ENCODE peak calls at places on chromosomes 12 and 14, in eight cellular contexts. One of them, this sample, is unnamed.

GRCh38 chr12:124464830-124465229 is 102.6 kb downstream of the NCOR2 start:
- DNase-seq in activated T-cell treated with anti-CD3 and anti-CD28 coated beads, Interleukin-2, amount 50 U/mL, for 72 hours: no peak
- DNase-seq in Daoy: no peak
- DNase-seq in fibroblast of mammary gland: no peak
- DNase-seq in stimulated activated CD4-positive, alpha-beta T cell treated with anti-CD3 and anti-CD28 coated beads, Interleukin-1b, Interleukin-23, amount 100 ng/mL, for 24 hours: no peak
- DNase-seq in NCI-H1092 treated with DMSO at 0.1 percent for 48 hours: no peak
- DNase-seq in non-pigmented ciliary epithelial cell: no peak
- DNase-seq in substantia nigra: no peak
- DNase-seq in this sample: no peak

GRCh38 chr12:101436146-101436545 is 28.6 kb upstream of the ARL1 start:
- DNase-seq in activated T-cell treated with anti-CD3 and anti-CD28 coated beads, Interleukin-2, amount 50 U/mL, for 72 hours: no peak
- DNase-seq in Daoy: no peak
- DNase-seq in fibroblast of mammary gland: no peak
- DNase-seq in stimulated activated CD4-positive, alpha-beta T cell treated with anti-CD3 and anti-CD28 coated beads, Interleukin-1b, Interleukin-23, amount 100 ng/mL, for 24 hours: no peak
- DNase-seq in NCI-H1092 treated with DMSO at 0.1 percent for 48 hours: no peak
- DNase-seq in non-pigmented ciliary epithelial cell: no peak
- DNase-seq in substantia nigra: no peak
- DNase-seq in this sample: no peak

GRCh38 chr14:93286212-93286890 is 46.5 kb downstream of the BTBD7 start:
- DNase-seq in activated T-cell treated with anti-CD3 and anti-CD28 coated beads, Interleukin-2, amount 50 U/mL, for 72 hours: no peak
- DNase-seq in Daoy: peak
- DNase-seq in fibroblast of mammary gland: no peak
- DNase-seq in stimulated activated CD4-positive, alpha-beta T cell treated with anti-CD3 and anti-CD28 coated beads, Interleukin-1b, Interleukin-23, amount 100 ng/mL, for 24 hours: no peak
- DNase-seq in NCI-H1092 treated with DMSO at 0.1 percent for 48 hours: no peak
- DNase-seq in non-pigmented ciliary epithelial cell: no peak
- DNase-seq in substantia nigra: no peak
- DNase-seq in this sample: no peak

GRCh38 chr14:56124296-56124695 is 6.1 kb downstream of the PELI2 start:
- DNase-seq in activated T-cell treated with anti-CD3 and anti-CD28 coated beads, Interleukin-2, amount 50 U/mL, for 72 hours: no peak
- DNase-seq in Daoy: no peak
- DNase-seq in fibroblast of mammary gland: no peak
- DNase-seq in stimulated activated CD4-positive, alpha-beta T cell treated with anti-CD3 and anti-CD28 coated beads, Interleukin-1b, Interleukin-23, amount 100 ng/mL, for 24 hours: no peak
- DNase-seq in NCI-H1092 treated with DMSO at 0.1 percent for 48 hours: no peak
- DNase-seq in non-pigmented ciliary epithelial cell: no peak
- DNase-seq in substantia nigra: no peak
- DNase-seq in this sample: no peak

GRCh38 chr12:72081787-72082186 is 143.1 kb downstream of the TPH2 start:
- DNase-seq in activated T-cell treated with anti-CD3 and anti-CD28 coated beads, Interleukin-2, amount 50 U/mL, for 72 hours: no peak
- DNase-seq in Daoy: no peak
- DNase-seq in fibroblast of mammary gland: no peak
- DNase-seq in stimulated activated CD4-positive, alpha-beta T cell treated with anti-CD3 and anti-CD28 coated beads, Interleukin-1b, Interleukin-23, amount 100 ng/mL, for 24 hours: no peak
- DNase-seq in NCI-H1092 treated with DMSO at 0.1 percent for 48 hours: peak
- DNase-seq in non-pigmented ciliary epithelial cell: no peak
- DNase-seq in substantia nigra: no peak
- DNase-seq in this sample: no peak

GRCh38 chr12:22787557-22787956 is 162.6 kb downstream of the ETNK1 start:
- DNase-seq in activated T-cell treated with anti-CD3 and anti-CD28 coated beads, Interleukin-2, amount 50 U/mL, for 72 hours: no peak
- DNase-seq in Daoy: no peak
- DNase-seq in fibroblast of mammary gland: peak
- DNase-seq in stimulated activated CD4-positive, alpha-beta T cell treated with anti-CD3 and anti-CD28 coated beads, Interleukin-1b, Interleukin-23, amount 100 ng/mL, for 24 hours: no peak
- DNase-seq in NCI-H1092 treated with DMSO at 0.1 percent for 48 hours: no peak
- DNase-seq in non-pigmented ciliary epithelial cell: no peak
- DNase-seq in substantia nigra: no peak
- DNase-seq in this sample: no peak

GRCh38 chr14:102761206-102761605 is 16.0 kb upstream of the TRAF3 start:
- DNase-seq in activated T-cell treated with anti-CD3 and anti-CD28 coated beads, Interleukin-2, amount 50 U/mL, for 72 hours: no peak
- DNase-seq in Daoy: no peak
- DNase-seq in fibroblast of mammary gland: no peak
- DNase-seq in stimulated activated CD4-positive, alpha-beta T cell treated with anti-CD3 and anti-CD28 coated beads, Interleukin-1b, Interleukin-23, amount 100 ng/mL, for 24 hours: no peak
- DNase-seq in NCI-H1092 treated with DMSO at 0.1 percent for 48 hours: no peak
- DNase-seq in non-pigmented ciliary epithelial cell: no peak
- DNase-seq in substantia nigra: no peak
- DNase-seq in this sample: no peak

GRCh38 chr14:54942913-54943312 is 40.3 kb upstream of the GCH1 start:
- DNase-seq in activated T-cell treated with anti-CD3 and anti-CD28 coated beads, Interleukin-2, amount 50 U/mL, for 72 hours: no peak
- DNase-seq in Daoy: no peak
- DNase-seq in fibroblast of mammary gland: no peak
- DNase-seq in stimulated activated CD4-positive, alpha-beta T cell treated with anti-CD3 and anti-CD28 coated beads, Interleukin-1b, Interleukin-23, amount 100 ng/mL, for 24 hours: no peak
- DNase-seq in NCI-H1092 treated with DMSO at 0.1 percent for 48 hours: no peak
- DNase-seq in non-pigmented ciliary epithelial cell: no peak
- DNase-seq in substantia nigra: no peak
- DNase-seq in this sample: no peak

GRCh38 chr14:99077076-99077843 is 194.7 kb downstream of the BCL11B start:
- DNase-seq in activated T-cell treated with anti-CD3 and anti-CD28 coated beads, Interleukin-2, amount 50 U/mL, for 72 hours: no peak
- DNase-seq in Daoy: peak
- DNase-seq in fibroblast of mammary gland: no peak
- DNase-seq in stimulated activated CD4-positive, alpha-beta T cell treated with anti-CD3 and anti-CD28 coated beads, Interleukin-1b, Interleukin-23, amount 100 ng/mL, for 24 hours: no peak
- DNase-seq in NCI-H1092 treated with DMSO at 0.1 percent for 48 hours: no peak
- DNase-seq in non-pigmented ciliary epithelial cell: no peak
- DNase-seq in substantia nigra: no peak
- DNase-seq in this sample: no peak

GRCh38 chr14:97956944-97957343 is 1159.8 kb downstream of the VRK1 start:
- DNase-seq in activated T-cell treated with anti-CD3 and anti-CD28 coated beads, Interleukin-2, amount 50 U/mL, for 72 hours: no peak
- DNase-seq in Daoy: no peak
- DNase-seq in fibroblast of mammary gland: no peak
- DNase-seq in stimulated activated CD4-positive, alpha-beta T cell treated with anti-CD3 and anti-CD28 coated beads, Interleukin-1b, Interleukin-23, amount 100 ng/mL, for 24 hours: no peak
- DNase-seq in NCI-H1092 treated with DMSO at 0.1 percent for 48 hours: no peak
- DNase-seq in non-pigmented ciliary epithelial cell: no peak
- DNase-seq in substantia nigra: no peak
- DNase-seq in this sample: no peak

GRCh38 chr14:94635143-94635542 is 23.0 kb downstream of the SERPINA3 start:
- DNase-seq in activated T-cell treated with anti-CD3 and anti-CD28 coated beads, Interleukin-2, amount 50 U/mL, for 72 hours: no peak
- DNase-seq in Daoy: no peak
- DNase-seq in fibroblast of mammary gland: no peak
- DNase-seq in stimulated activated CD4-positive, alpha-beta T cell treated with anti-CD3 and anti-CD28 coated beads, Interleukin-1b, Interleukin-23, amount 100 ng/mL, for 24 hours: no peak
- DNase-seq in NCI-H1092 treated with DMSO at 0.1 percent for 48 hours: no peak
- DNase-seq in non-pigmented ciliary epithelial cell: no peak
- DNase-seq in substantia nigra: no peak
- DNase-seq in this sample: no peak

GRCh38 chr12:109580272-109580671 is 6.7 kb downstream of the MVK start:
- DNase-seq in activated T-cell treated with anti-CD3 and anti-CD28 coated beads, Interleukin-2, amount 50 U/mL, for 72 hours: no peak
- DNase-seq in Daoy: no peak
- DNase-seq in fibroblast of mammary gland: no peak
- DNase-seq in stimulated activated CD4-positive, alpha-beta T cell treated with anti-CD3 and anti-CD28 coated beads, Interleukin-1b, Interleukin-23, amount 100 ng/mL, for 24 hours: no peak
- DNase-seq in NCI-H1092 treated with DMSO at 0.1 percent for 48 hours: no peak
- DNase-seq in non-pigmented ciliary epithelial cell: no peak
- DNase-seq in substantia nigra: no peak
- DNase-seq in this sample: peak

GRCh38 chr14:97866664-97867063 is 1069.5 kb downstream of the VRK1 start:
- DNase-seq in activated T-cell treated with anti-CD3 and anti-CD28 coated beads, Interleukin-2, amount 50 U/mL, for 72 hours: peak
- DNase-seq in Daoy: no peak
- DNase-seq in fibroblast of mammary gland: no peak
- DNase-seq in stimulated activated CD4-positive, alpha-beta T cell treated with anti-CD3 and anti-CD28 coated beads, Interleukin-1b, Interleukin-23, amount 100 ng/mL, for 24 hours: no peak
- DNase-seq in NCI-H1092 treated with DMSO at 0.1 percent for 48 hours: no peak
- DNase-seq in non-pigmented ciliary epithelial cell: no peak
- DNase-seq in substantia nigra: no peak
- DNase-seq in this sample: peak

GRCh38 chr12:62933220-62933870 is 1.6 kb downstream of the PPM1H start:
- DNase-seq in activated T-cell treated with anti-CD3 and anti-CD28 coated beads, Interleukin-2, amount 50 U/mL, for 72 hours: no peak
- DNase-seq in Daoy: peak
- DNase-seq in fibroblast of mammary gland: no peak
- DNase-seq in stimulated activated CD4-positive, alpha-beta T cell treated with anti-CD3 and anti-CD28 coated beads, Interleukin-1b, Interleukin-23, amount 100 ng/mL, for 24 hours: no peak
- DNase-seq in NCI-H1092 treated with DMSO at 0.1 percent for 48 hours: peak
- DNase-seq in non-pigmented ciliary epithelial cell: no peak
- DNase-seq in substantia nigra: peak
- DNase-seq in this sample: peak

GRCh38 chr12:5244513-5244972 is 187.4 kb upstream of the NTF3 start:
- DNase-seq in activated T-cell treated with anti-CD3 and anti-CD28 coated beads, Interleukin-2, amount 50 U/mL, for 72 hours: no peak
- DNase-seq in Daoy: no peak
- DNase-seq in fibroblast of mammary gland: no peak
- DNase-seq in stimulated activated CD4-positive, alpha-beta T cell treated with anti-CD3 and anti-CD28 coated beads, Interleukin-1b, Interleukin-23, amount 100 ng/mL, for 24 hours: no peak
- DNase-seq in NCI-H1092 treated with DMSO at 0.1 percent for 48 hours: no peak
- DNase-seq in non-pigmented ciliary epithelial cell: no peak
- DNase-seq in substantia nigra: no peak
- DNase-seq in this sample: no peak

GRCh38 chr12:76962099-76962498 is 83.3 kb upstream of the CSRP2 start:
- DNase-seq in activated T-cell treated with anti-CD3 and anti-CD28 coated beads, Interleukin-2, amount 50 U/mL, for 72 hours: no peak
- DNase-seq in Daoy: no peak
- DNase-seq in fibroblast of mammary gland: no peak
- DNase-seq in stimulated activated CD4-positive, alpha-beta T cell treated with anti-CD3 and anti-CD28 coated beads, Interleukin-1b, Interleukin-23, amount 100 ng/mL, for 24 hours: no peak
- DNase-seq in NCI-H1092 treated with DMSO at 0.1 percent for 48 hours: no peak
- DNase-seq in non-pigmented ciliary epithelial cell: no peak
- DNase-seq in substantia nigra: no peak
- DNase-seq in this sample: no peak

GRCh38 chr12:46442239-46442638 is 69.7 kb upstream of the SLC38A2 start:
- DNase-seq in activated T-cell treated with anti-CD3 and anti-CD28 coated beads, Interleukin-2, amount 50 U/mL, for 72 hours: no peak
- DNase-seq in Daoy: peak
- DNase-seq in fibroblast of mammary gland: peak
- DNase-seq in stimulated activated CD4-positive, alpha-beta T cell treated with anti-CD3 and anti-CD28 coated beads, Interleukin-1b, Interleukin-23, amount 100 ng/mL, for 24 hours: no peak
- DNase-seq in NCI-H1092 treated with DMSO at 0.1 percent for 48 hours: no peak
- DNase-seq in non-pigmented ciliary epithelial cell: no peak
- DNase-seq in substantia nigra: no peak
- DNase-seq in this sample: no peak

GRCh38 chr14:29144598-29144997 is 378.0 kb downstream of the FOXG1 start:
- DNase-seq in activated T-cell treated with anti-CD3 and anti-CD28 coated beads, Interleukin-2, amount 50 U/mL, for 72 hours: no peak
- DNase-seq in Daoy: peak
- DNase-seq in fibroblast of mammary gland: peak
- DNase-seq in stimulated activated CD4-positive, alpha-beta T cell treated with anti-CD3 and anti-CD28 coated beads, Interleukin-1b, Interleukin-23, amount 100 ng/mL, for 24 hours: no peak
- DNase-seq in NCI-H1092 treated with DMSO at 0.1 percent for 48 hours: no peak
- DNase-seq in non-pigmented ciliary epithelial cell: peak
- DNase-seq in substantia nigra: no peak
- DNase-seq in this sample: no peak

GRCh38 chr14:76551906-76552305 is 176.0 kb downstream of the ESRRB start:
- DNase-seq in activated T-cell treated with anti-CD3 and anti-CD28 coated beads, Interleukin-2, amount 50 U/mL, for 72 hours: no peak
- DNase-seq in Daoy: no peak
- DNase-seq in fibroblast of mammary gland: no peak
- DNase-seq in stimulated activated CD4-positive, alpha-beta T cell treated with anti-CD3 and anti-CD28 coated beads, Interleukin-1b, Interleukin-23, amount 100 ng/mL, for 24 hours: no peak
- DNase-seq in NCI-H1092 treated with DMSO at 0.1 percent for 48 hours: no peak
- DNase-seq in non-pigmented ciliary epithelial cell: no peak
- DNase-seq in substantia nigra: no peak
- DNase-seq in this sample: no peak

GRCh38 chr12:109736552-109737108 is 23.0 kb downstream of the FAM222A start:
- DNase-seq in activated T-cell treated with anti-CD3 and anti-CD28 coated beads, Interleukin-2, amount 50 U/mL, for 72 hours: peak
- DNase-seq in Daoy: peak
- DNase-seq in fibroblast of mammary gland: peak
- DNase-seq in stimulated activated CD4-positive, alpha-beta T cell treated with anti-CD3 and anti-CD28 coated beads, Interleukin-1b, Interleukin-23, amount 100 ng/mL, for 24 hours: no peak
- DNase-seq in NCI-H1092 treated with DMSO at 0.1 percent for 48 hours: no peak
- DNase-seq in non-pigmented ciliary epithelial cell: peak
- DNase-seq in substantia nigra: no peak
- DNase-seq in this sample: no peak